ENCODE peak calls at places on chromosomes 7 and 10, in nine cellular contexts. One of them, this sample, is unnamed. For H3K9me3, the result is how much of the 10 kb centered on the place peaks cover.

GRCh38 chr10:34405611-34406462 is 409.3 kb downstream of the PARD3 start:
- DNase-seq in stomach: no peak
- DNase-seq in Peyer's patch: no peak
- DNase-seq in astrocyte: peak
- DNase-seq in WERI-Rb-1: no peak
- DNase-seq in hepatocyte: no peak
- DNase-seq in neuronal stem cell: no peak
- DNase-seq in left ventricle myocardium inferior: no peak
- DNase-seq in upper lobe of right lung: no peak
- DNase-seq in this sample: no peak

GRCh38 chr10:108358912-108359311 is 1194.4 kb upstream of the SORCS1 start:
- DNase-seq in stomach: no peak
- DNase-seq in Peyer's patch: no peak
- DNase-seq in astrocyte: peak
- DNase-seq in WERI-Rb-1: no peak
- DNase-seq in hepatocyte: peak
- DNase-seq in neuronal stem cell: no peak
- DNase-seq in left ventricle myocardium inferior: no peak
- DNase-seq in upper lobe of right lung: no peak
- DNase-seq in this sample: no peak

GRCh38 chr7:143325215-143325614 is 9.3 kb downstream of the CLCN1 start:
- DNase-seq in stomach: no peak
- DNase-seq in Peyer's patch: no peak
- DNase-seq in astrocyte: no peak
- DNase-seq in WERI-Rb-1: no peak
- DNase-seq in hepatocyte: no peak
- DNase-seq in neuronal stem cell: no peak
- DNase-seq in left ventricle myocardium inferior: no peak
- DNase-seq in upper lobe of right lung: no peak
- DNase-seq in this sample: no peak

GRCh38 chr7:7830122-7830878 is 111.9 kb upstream of the RPA3 start:
- DNase-seq in stomach: peak
- DNase-seq in Peyer's patch: no peak
- DNase-seq in astrocyte: no peak
- DNase-seq in WERI-Rb-1: no peak
- DNase-seq in hepatocyte: peak
- DNase-seq in neuronal stem cell: no peak
- DNase-seq in left ventricle myocardium inferior: no peak
- DNase-seq in upper lobe of right lung: no peak
- DNase-seq in this sample: no peak

GRCh38 chr7:23864984-23865383 is 155.0 kb downstream of the STK31 start:
- DNase-seq in stomach: no peak
- DNase-seq in Peyer's patch: no peak
- DNase-seq in astrocyte: peak
- DNase-seq in WERI-Rb-1: no peak
- DNase-seq in hepatocyte: no peak
- DNase-seq in neuronal stem cell: no peak
- DNase-seq in left ventricle myocardium inferior: no peak
- DNase-seq in upper lobe of right lung: no peak
- DNase-seq in this sample: no peak

GRCh38 chr7:3682028-3682712 is 381.1 kb downstream of the SDK1 start:
- DNase-seq in stomach: no peak
- DNase-seq in Peyer's patch: no peak
- DNase-seq in astrocyte: no peak
- DNase-seq in WERI-Rb-1: no peak
- DNase-seq in hepatocyte: no peak
- DNase-seq in neuronal stem cell: no peak
- DNase-seq in left ventricle myocardium inferior: no peak
- DNase-seq in upper lobe of right lung: no peak
- DNase-seq in this sample: no peak

GRCh38 chr7:143329471-143330170 is 13.7 kb downstream of the CLCN1 start:
- DNase-seq in stomach: no peak
- DNase-seq in Peyer's patch: no peak
- DNase-seq in astrocyte: no peak
- DNase-seq in WERI-Rb-1: no peak
- DNase-seq in hepatocyte: no peak
- DNase-seq in neuronal stem cell: no peak
- DNase-seq in left ventricle myocardium inferior: no peak
- DNase-seq in upper lobe of right lung: no peak
- DNase-seq in this sample: no peak

GRCh38 chr10:84291389-84291788 is 37.0 kb upstream of the CCSER2 start:
- DNase-seq in stomach: no peak
- DNase-seq in Peyer's patch: no peak
- DNase-seq in astrocyte: peak
- DNase-seq in WERI-Rb-1: no peak
- DNase-seq in hepatocyte: peak
- DNase-seq in neuronal stem cell: peak
- DNase-seq in left ventricle myocardium inferior: no peak
- DNase-seq in upper lobe of right lung: no peak
- DNase-seq in this sample: no peak

GRCh38 chr7:131190146-131190545 is 137.5 kb upstream of the MKLN1 start:
- DNase-seq in stomach: no peak
- DNase-seq in Peyer's patch: no peak
- DNase-seq in astrocyte: no peak
- DNase-seq in WERI-Rb-1: no peak
- DNase-seq in hepatocyte: peak
- DNase-seq in neuronal stem cell: no peak
- DNase-seq in left ventricle myocardium inferior: no peak
- DNase-seq in upper lobe of right lung: no peak
- DNase-seq in this sample: no peak

GRCh38 chr7:105016083-105017075 is 2.4 kb downstream of the KMT2E start:
- DNase-seq in stomach: no peak
- DNase-seq in Peyer's patch: no peak
- DNase-seq in astrocyte: peak
- DNase-seq in WERI-Rb-1: no peak
- DNase-seq in hepatocyte: no peak
- DNase-seq in neuronal stem cell: no peak
- DNase-seq in left ventricle myocardium inferior: no peak
- DNase-seq in upper lobe of right lung: no peak
- DNase-seq in this sample: no peak

GRCh38 chr10:88792656-88793055 is 9.9 kb upstream of the LIPM start:
- DNase-seq in stomach: no peak
- DNase-seq in Peyer's patch: no peak
- DNase-seq in astrocyte: peak
- DNase-seq in WERI-Rb-1: no peak
- DNase-seq in hepatocyte: peak
- DNase-seq in neuronal stem cell: no peak
- DNase-seq in left ventricle myocardium inferior: peak
- DNase-seq in upper lobe of right lung: peak
- DNase-seq in this sample: peak

GRCh38 chr7:108348913-108349312 is 107.3 kb downstream of the NRCAM start:
- DNase-seq in stomach: no peak
- DNase-seq in Peyer's patch: no peak
- DNase-seq in astrocyte: peak
- DNase-seq in WERI-Rb-1: no peak
- DNase-seq in hepatocyte: no peak
- DNase-seq in neuronal stem cell: no peak
- DNase-seq in left ventricle myocardium inferior: no peak
- DNase-seq in upper lobe of right lung: no peak
- DNase-seq in this sample: no peak

GRCh38 chr7:37007319-37007718 is 283.0 kb upstream of the AOAH start:
- DNase-seq in stomach: no peak
- DNase-seq in Peyer's patch: no peak
- DNase-seq in astrocyte: no peak
- DNase-seq in WERI-Rb-1: no peak
- DNase-seq in hepatocyte: no peak
- DNase-seq in neuronal stem cell: no peak
- DNase-seq in left ventricle myocardium inferior: no peak
- DNase-seq in upper lobe of right lung: no peak
- DNase-seq in this sample: no peak

GRCh38 chr7:157473051-157473569 is 136.3 kb downstream of the DNAJB6 start:
- DNase-seq in stomach: no peak
- DNase-seq in Peyer's patch: no peak
- DNase-seq in astrocyte: no peak
- DNase-seq in WERI-Rb-1: no peak
- DNase-seq in hepatocyte: no peak
- DNase-seq in neuronal stem cell: no peak
- DNase-seq in left ventricle myocardium inferior: no peak
- DNase-seq in upper lobe of right lung: no peak
- DNase-seq in this sample: no peak

DNA sequence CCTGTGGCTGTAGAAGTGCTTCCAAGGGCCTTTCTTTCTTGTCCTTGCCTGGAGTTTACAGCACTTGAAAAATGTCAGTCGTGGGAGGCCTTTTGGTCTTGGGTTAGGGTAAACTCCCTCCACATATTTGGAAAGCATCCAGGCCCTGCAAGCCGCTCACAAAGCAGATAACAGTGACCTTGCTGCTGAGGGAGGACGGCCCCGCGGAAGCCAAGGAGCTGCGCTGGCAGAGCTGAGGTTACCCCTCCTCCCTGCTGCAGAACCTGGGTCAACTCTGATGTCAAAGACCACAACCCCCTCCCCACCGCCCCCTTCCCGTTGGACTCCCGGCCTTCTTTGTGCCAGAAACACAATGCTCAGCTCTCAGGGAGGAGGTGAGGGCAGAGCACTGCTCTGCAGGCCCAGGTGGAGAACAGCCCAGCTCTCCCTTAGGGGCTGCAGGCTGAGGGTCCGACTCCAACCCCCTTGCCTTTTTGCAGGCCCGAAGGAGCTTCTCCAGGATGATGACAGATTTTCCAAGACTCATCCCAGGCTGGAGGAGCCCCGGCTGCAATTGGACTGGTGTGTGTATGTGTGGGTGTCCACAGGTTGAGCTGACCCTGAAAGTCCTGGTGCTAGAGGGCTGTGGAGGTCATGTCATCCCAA is 957.6 kb upstream of the ZNF722 start:
- DNase-seq in stomach: no peak
- DNase-seq in Peyer's patch: no peak
- DNase-seq in astrocyte: no peak
- DNase-seq in WERI-Rb-1: no peak
- DNase-seq in hepatocyte: no peak
- DNase-seq in neuronal stem cell: no peak
- DNase-seq in left ventricle myocardium inferior: no peak
- DNase-seq in upper lobe of right lung: no peak
- DNase-seq in this sample: no peak
- H3K9me3 ChIP-seq in stomach: under half
- H3K9me3 ChIP-seq in Peyer's patch: under half
- H3K9me3 ChIP-seq in astrocyte: under half
- H3K9me3 ChIP-seq in WERI-Rb-1: under half
- H3K9me3 ChIP-seq in hepatocyte: under half
- H3K9me3 ChIP-seq in neuronal stem cell: half or more
- H3K9me3 ChIP-seq in left ventricle myocardium inferior: under half
- H3K9me3 ChIP-seq in upper lobe of right lung: under half
- H3K9me3 ChIP-seq in this sample: under half

GRCh38 chr10:131843881-131844284 is 56.9 kb upstream of the PPP2R2D start:
- DNase-seq in stomach: no peak
- DNase-seq in Peyer's patch: peak
- DNase-seq in astrocyte: no peak
- DNase-seq in WERI-Rb-1: no peak
- DNase-seq in hepatocyte: no peak
- DNase-seq in neuronal stem cell: no peak
- DNase-seq in left ventricle myocardium inferior: no peak
- DNase-seq in upper lobe of right lung: peak
- DNase-seq in this sample: no peak
- H3K9me3 ChIP-seq in stomach: under half
- H3K9me3 ChIP-seq in Peyer's patch: under half
- H3K9me3 ChIP-seq in astrocyte: under half
- H3K9me3 ChIP-seq in WERI-Rb-1: under half
- H3K9me3 ChIP-seq in hepatocyte: under half
- H3K9me3 ChIP-seq in neuronal stem cell: under half
- H3K9me3 ChIP-seq in left ventricle myocardium inferior: under half
- H3K9me3 ChIP-seq in upper lobe of right lung: under half
- H3K9me3 ChIP-seq in this sample: under half

DNA sequence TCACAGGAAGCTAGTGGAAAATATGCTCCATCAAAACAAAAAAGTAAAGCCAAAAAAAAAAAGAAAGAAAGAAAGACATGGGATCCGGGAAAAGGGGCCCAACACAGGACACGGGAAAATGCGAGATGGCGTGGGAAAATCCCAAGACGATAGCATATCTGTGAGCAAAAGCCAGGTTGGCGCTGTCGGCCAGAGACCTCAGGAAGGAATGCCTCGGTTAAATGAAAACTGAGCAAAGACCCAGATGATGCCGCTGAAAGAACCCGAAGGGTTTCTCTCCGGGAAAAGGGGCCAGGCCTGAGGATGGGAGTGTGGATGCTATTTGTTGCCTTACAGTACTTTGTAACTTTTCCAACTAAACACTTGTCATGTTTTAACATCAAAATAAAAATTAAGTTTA is 49.5 kb upstream of the PPP2R2D start:
- DNase-seq in stomach: no peak
- DNase-seq in Peyer's patch: peak
- DNase-seq in astrocyte: no peak
- DNase-seq in WERI-Rb-1: no peak
- DNase-seq in hepatocyte: no peak
- DNase-seq in neuronal stem cell: no peak
- DNase-seq in left ventricle myocardium inferior: no peak
- DNase-seq in upper lobe of right lung: peak
- DNase-seq in this sample: no peak
- H3K9me3 ChIP-seq in stomach: under half
- H3K9me3 ChIP-seq in Peyer's patch: under half
- H3K9me3 ChIP-seq in astrocyte: under half
- H3K9me3 ChIP-seq in WERI-Rb-1: under half
- H3K9me3 ChIP-seq in hepatocyte: under half
- H3K9me3 ChIP-seq in neuronal stem cell: under half
- H3K9me3 ChIP-seq in left ventricle myocardium inferior: under half
- H3K9me3 ChIP-seq in upper lobe of right lung: under half
- H3K9me3 ChIP-seq in this sample: under half

GRCh38 chr7:149022961-149023360 is 5.3 kb downstream of the PDIA4 start:
- DNase-seq in stomach: no peak
- DNase-seq in Peyer's patch: no peak
- DNase-seq in astrocyte: no peak
- DNase-seq in WERI-Rb-1: no peak
- DNase-seq in hepatocyte: no peak
- DNase-seq in neuronal stem cell: no peak
- DNase-seq in left ventricle myocardium inferior: no peak
- DNase-seq in upper lobe of right lung: no peak
- DNase-seq in this sample: no peak

GRCh38 chr7:149016876-149017275 is 11.4 kb downstream of the PDIA4 start:
- DNase-seq in stomach: no peak
- DNase-seq in Peyer's patch: no peak
- DNase-seq in astrocyte: no peak
- DNase-seq in WERI-Rb-1: no peak
- DNase-seq in hepatocyte: no peak
- DNase-seq in neuronal stem cell: no peak
- DNase-seq in left ventricle myocardium inferior: no peak
- DNase-seq in upper lobe of right lung: no peak
- DNase-seq in this sample: no peak

GRCh38 chr7:149021725-149022062 is 6.6 kb downstream of the PDIA4 start:
- DNase-seq in stomach: no peak
- DNase-seq in Peyer's patch: no peak
- DNase-seq in astrocyte: no peak
- DNase-seq in WERI-Rb-1: no peak
- DNase-seq in hepatocyte: no peak
- DNase-seq in neuronal stem cell: no peak
- DNase-seq in left ventricle myocardium inferior: no peak
- DNase-seq in upper lobe of right lung: no peak
- DNase-seq in this sample: peak

GRCh38 chr7:149023662-149024061 is 4.6 kb downstream of the PDIA4 start:
- DNase-seq in stomach: no peak
- DNase-seq in Peyer's patch: no peak
- DNase-seq in astrocyte: peak
- DNase-seq in WERI-Rb-1: no peak
- DNase-seq in hepatocyte: no peak
- DNase-seq in neuronal stem cell: no peak
- DNase-seq in left ventricle myocardium inferior: no peak
- DNase-seq in upper lobe of right lung: no peak
- DNase-seq in this sample: no peak

DNA sequence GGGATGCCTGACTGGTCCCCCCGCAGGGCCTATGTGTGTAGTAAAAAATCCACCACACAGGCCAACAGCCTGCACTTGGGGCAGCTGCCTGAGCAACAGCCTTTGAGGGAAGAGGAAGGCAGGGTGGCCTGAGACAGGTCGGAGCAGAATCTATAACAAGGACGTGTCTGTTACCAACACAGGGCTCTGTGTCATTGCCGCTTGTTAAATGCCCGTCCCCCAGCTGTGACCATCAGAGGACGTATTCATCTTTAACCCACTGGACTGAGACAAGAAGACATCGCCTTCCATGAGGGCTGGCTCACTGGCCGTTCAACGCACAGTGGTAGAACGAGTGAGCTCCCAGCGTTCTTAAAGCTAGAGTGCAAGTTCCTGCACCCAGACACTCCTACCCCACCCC is 7.8 kb downstream of the PDIA4 start:
- DNase-seq in stomach: no peak
- DNase-seq in Peyer's patch: no peak
- DNase-seq in astrocyte: no peak
- DNase-seq in WERI-Rb-1: no peak
- DNase-seq in hepatocyte: no peak
- DNase-seq in neuronal stem cell: no peak
- DNase-seq in left ventricle myocardium inferior: no peak
- DNase-seq in upper lobe of right lung: no peak
- DNase-seq in this sample: peak
- H3K9me3 ChIP-seq in stomach: under half
- H3K9me3 ChIP-seq in Peyer's patch: under half
- H3K9me3 ChIP-seq in astrocyte: under half
- H3K9me3 ChIP-seq in WERI-Rb-1: under half
- H3K9me3 ChIP-seq in hepatocyte: under half
- H3K9me3 ChIP-seq in neuronal stem cell: under half
- H3K9me3 ChIP-seq in left ventricle myocardium inferior: under half
- H3K9me3 ChIP-seq in upper lobe of right lung: under half
- H3K9me3 ChIP-seq in this sample: under half